ENCODE peak calls at places on chromosome 1, in four cellular contexts. V is HL-60, P is K562, Z is GM12878. D is an unnamed sample.

GRCh38 chr1:78240755-78241154 is 195.0 kb downstream of the GIPC2 start:
- DNase-seq in V (no peak), P (no peak), Z (no peak), D (no peak)

GRCh38 chr1:247638781-247639180 is 33.4 kb downstream of the OR2G3 start:
- DNase-seq in V (no peak), P (no peak), Z (no peak), D (no peak)

GRCh38 chr1:94612555-94613204 is 71.1 kb upstream of the F3 start:
- DNase-seq in V (no peak), P (no peak), Z (no peak), D (no peak)

GRCh38 chr1:2257245-2257627 is 29.1 kb downstream of the SKI start:
- DNase-seq in V (no peak), P (no peak), Z (no peak), D (no peak)

GRCh38 chr1:10438677-10439163 is 8.5 kb downstream of the CENPS start:
- DNase-seq in V (no peak), P (no peak), Z (no peak), D (no peak)

GRCh38 chr1:245546875-245547274 is 392.1 kb downstream of the KIF26B start:
- DNase-seq in V (no peak), P (no peak), Z (no peak), D (no peak)

GRCh38 chr1:206415913-206416312 is 54.4 kb upstream of the IKBKE start:
- DNase-seq in V (no peak), P (no peak), Z (no peak), D (no peak)

GRCh38 chr1:101298663-101299062 is 61.8 kb downstream of the S1PR1 start:
- DNase-seq in V (no peak), P (no peak), Z (no peak), D (no peak)

GRCh38 chr1:28111157-28111556 is 22.7 kb upstream of the EYA3 start:
- DNase-seq in V (peak), P (no peak), Z (no peak), D (no peak)

GRCh38 chr1:59434336-59434735 is 137.4 kb downstream of the FGGY start:
- DNase-seq in V (peak), P (no peak), Z (no peak), D (no peak)

GRCh38 chr1:160061376-160062100 is 8.4 kb downstream of the KCNJ10 start:
- DNase-seq in V (no peak), P (peak), Z (no peak), D (no peak)

GRCh38 chr1:84632975-84633427 is 57.3 kb downstream of the SSX2IP start:
- DNase-seq in V (no peak), P (no peak), Z (no peak), D (no peak)

GRCh38 chr1:231315887-231316286 is 21.8 kb downstream of the EXOC8 start:
- DNase-seq in V (peak), P (peak), Z (no peak), D (peak)

GRCh38 chr1:226646870-226647449 is 92.1 kb downstream of the ITPKB start:
- DNase-seq in V (no peak), P (no peak), Z (no peak), D (no peak)

GRCh38 chr1:226645279-226645976 is 93.7 kb downstream of the ITPKB start:
- DNase-seq in V (no peak), P (no peak), Z (no peak), D (no peak)

GRCh38 chr1:226644541-226645176 is 94.4 kb downstream of the ITPKB start:
- DNase-seq in V (no peak), P (no peak), Z (no peak), D (no peak)

GRCh38 chr1:226647719-226648118 is 91.4 kb downstream of the ITPKB start:
- DNase-seq in V (no peak), P (no peak), Z (no peak), D (no peak)

DNA sequence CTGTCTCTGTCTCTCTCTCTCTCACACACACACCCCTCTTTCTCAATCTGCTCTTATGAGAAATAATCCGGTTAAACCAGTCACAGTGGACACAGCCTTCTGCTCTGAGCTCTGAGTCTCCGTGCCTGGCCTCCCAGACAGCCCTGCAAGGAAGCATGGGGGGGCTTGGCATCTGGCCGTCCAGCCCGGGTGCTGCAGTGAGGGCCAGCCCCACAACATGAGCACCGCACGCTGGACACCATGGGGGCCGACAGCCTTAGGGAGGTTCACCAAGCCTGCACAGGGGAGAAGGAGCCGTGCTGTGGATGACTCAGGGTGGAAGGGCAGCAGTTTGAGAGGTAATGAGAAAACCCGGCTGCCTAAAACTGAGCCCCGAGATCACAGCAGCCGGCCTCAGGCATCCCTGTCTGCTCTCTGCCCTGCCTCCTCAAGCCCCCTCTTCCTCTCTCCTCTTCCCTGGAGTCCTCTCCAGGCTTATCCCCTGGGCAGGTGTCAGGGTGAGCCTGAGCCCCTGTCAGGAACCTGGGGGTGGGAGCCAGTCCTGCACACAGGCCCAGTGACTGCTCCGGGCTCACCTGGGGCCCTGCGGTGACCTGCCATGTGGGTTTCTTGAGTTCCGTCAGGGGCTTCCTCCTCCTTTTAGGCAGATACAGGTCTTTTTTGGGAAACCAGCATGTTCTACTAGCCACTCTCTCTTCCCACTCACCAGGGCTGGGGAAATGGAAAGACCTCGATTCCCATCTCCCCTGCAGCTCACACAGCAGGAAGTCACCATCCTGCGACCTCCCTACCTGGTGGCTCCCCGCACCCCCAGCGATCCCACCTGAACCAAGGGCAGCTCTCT is 92.8 kb downstream of the ITPKB start:
- DNase-seq in V (no peak), P (no peak), Z (no peak), D (no peak)
- TF ChIP-seq SPI1 in V (no peak), P (no peak), Z (no peak), D (no peak)

DNA sequence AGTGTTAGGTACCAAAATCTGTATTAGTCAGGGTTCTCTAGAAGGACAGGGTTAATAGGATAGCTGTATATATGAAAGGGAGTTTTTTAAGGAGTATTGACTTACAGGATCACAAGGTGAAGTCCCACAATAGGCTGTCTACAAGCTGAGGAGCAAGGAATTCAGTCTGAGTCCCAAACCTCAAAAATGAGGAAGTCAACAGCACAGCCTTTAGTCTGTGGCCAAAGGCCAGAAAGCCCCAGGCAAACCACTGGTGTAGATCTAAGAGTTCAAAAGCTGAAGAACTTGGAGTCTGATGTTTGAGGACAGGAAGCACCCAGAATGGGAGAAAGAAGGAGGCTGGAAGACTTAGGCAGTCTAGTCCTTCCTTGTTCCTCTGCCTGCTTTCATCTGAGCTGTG is 487.5 kb upstream of the CHRM3 start:
- DNase-seq in V (peak), P (no peak), Z (no peak), D (no peak)
- TF ChIP-seq SPI1 in V (peak), P (no peak), Z (no peak), D (peak)

DNA sequence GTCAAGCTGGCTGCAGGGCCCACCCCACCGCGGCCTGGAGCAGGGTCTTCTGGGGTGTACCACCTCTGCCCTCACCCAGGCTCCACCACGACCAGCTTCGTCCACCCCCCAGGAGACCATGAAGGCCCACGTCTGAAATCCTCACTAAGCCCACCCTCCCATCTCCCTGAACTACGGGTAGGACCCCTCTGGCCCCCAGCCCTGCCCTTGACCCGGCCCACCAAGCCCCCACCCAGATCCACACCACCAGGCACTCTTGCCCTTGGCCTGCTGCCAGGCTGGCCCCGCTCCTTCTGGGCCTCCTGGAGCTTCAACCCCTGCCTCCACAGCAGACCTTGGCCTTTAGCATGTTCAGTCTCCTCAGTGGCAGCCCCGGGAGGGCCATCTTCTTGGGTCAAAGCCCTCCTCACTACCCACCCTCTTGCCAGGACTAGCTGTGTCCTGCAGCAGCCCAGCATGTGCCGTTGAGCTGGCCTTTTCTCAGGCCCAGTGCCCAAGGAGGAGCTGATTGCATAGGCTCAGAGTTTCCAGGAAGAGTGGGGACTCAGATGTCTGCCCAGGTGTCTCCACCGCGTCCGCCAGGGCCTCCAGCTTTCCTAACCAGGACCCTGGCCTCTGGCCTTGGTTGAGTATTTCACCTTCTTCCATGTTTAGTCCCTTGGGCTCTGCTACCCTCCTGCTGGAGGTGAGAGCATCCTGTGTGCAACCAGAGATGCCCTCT is 17.8 kb upstream of the SAMD11 start:
- DNase-seq in V (no peak), P (no peak), Z (no peak), D (peak)
- TF ChIP-seq SPI1 in V (no peak), P (no peak), Z (no peak), D (no peak)

DNA sequence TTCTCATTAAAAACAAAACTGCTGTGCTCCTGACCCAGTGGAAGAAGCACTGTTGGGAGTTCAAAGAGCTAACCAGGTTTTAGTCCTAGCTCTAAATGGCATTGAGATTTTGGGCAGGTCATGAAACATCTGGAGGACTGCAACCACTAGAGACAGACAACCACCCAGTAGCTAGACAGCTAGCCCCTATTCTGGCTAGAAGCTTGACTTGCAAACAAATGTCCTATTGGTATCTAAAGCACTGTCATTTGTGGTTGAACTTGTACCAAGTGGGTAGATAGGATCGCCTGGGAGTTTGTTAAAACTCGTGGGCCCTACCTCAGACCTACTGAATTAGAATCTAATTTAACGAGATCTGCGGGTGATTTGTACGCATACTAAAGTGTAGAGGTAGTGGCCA is 6.9 kb downstream of the RPL11 start:
- DNase-seq in V (no peak), P (no peak), Z (no peak), D (no peak)
- TF ChIP-seq SPI1 in V (no peak), P (no peak), Z (no peak), D (no peak)

GRCh38 chr1:32040711-32041110 is 27.0 kb downstream of the KHDRBS1 start:
- DNase-seq in V (no peak), P (no peak), Z (no peak), D (no peak)

GRCh38 chr1:32042330-32042729 is 28.7 kb downstream of the KHDRBS1 start:
- DNase-seq in V (no peak), P (no peak), Z (no peak), D (no peak)

GRCh38 chr1:32047701-32048100 is 25.0 kb upstream of the TMEM39B start:
- DNase-seq in V (no peak), P (no peak), Z (no peak), D (no peak)

GRCh38 chr1:32045770-32046169 is 27.0 kb upstream of the TMEM39B start:
- DNase-seq in V (peak), P (no peak), Z (no peak), D (no peak)

DNA sequence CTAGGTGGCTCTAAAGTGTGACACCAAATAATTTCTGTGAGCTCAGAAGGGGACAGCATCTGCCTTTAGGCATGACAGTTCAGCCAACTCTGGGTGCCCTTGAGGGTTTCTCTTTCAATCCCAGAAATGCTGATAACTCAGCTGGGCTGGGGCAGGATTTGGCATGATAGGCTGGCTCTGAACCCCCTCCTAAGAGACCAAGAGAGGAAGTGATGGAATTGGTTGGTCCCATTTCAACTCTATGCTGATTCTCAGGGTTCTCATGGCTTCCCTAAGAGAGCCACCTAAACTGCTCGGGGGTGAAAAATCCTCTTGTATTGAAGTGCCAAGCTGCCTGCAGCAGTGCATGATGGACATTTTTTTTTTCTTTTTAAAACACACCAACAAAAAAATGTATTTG is 28.5 kb upstream of the TMEM39B start:
- DNase-seq in V (no peak), P (no peak), Z (no peak), D (no peak)
- TF ChIP-seq SPI1 in V (peak), P (no peak), Z (no peak), D (peak)

GRCh38 chr1:209723761-209724693 is 19.4 kb downstream of the HSD11B1 start:
- DNase-seq in V (no peak), P (no peak), Z (no peak), D (no peak)
- TF ChIP-seq SPI1 in V (no peak), P (no peak), Z (no peak), D (no peak)

D was measured in GM12891.